ENCODE peak calls at places on chromosomes 16 and 17, in eight cellular contexts. A, X, Q, I, W, R, H and N are unnamed samples.

GRCh38 chr16:12201863-12202262 is 225.3 kb downstream of the SNX29 start:
- DNase-seq in W (no peak), Q (no peak), R (no peak), H (no peak), I (no peak), A (no peak), X (no peak), N (no peak)

GRCh38 chr17:63700528-63701441 is 860 bp upstream of the LIMD2 start:
- DNase-seq in W (no peak), I (peak; percentile 27), R (peak; percentile 93), Q (peak; percentile 37), H (no peak), X (no peak), A (no peak), N (no peak)

GRCh38 chr16:49027420-49027819 is 254.2 kb downstream of the CBLN1 start:
- DNase-seq in X (no peak), H (no peak), W (no peak), R (no peak), Q (no peak), A (no peak), I (no peak), N (no peak)

GRCh38 chr16:9154576-9155410 is 63.3 kb downstream of the HAPSTR1 start:
- DNase-seq in W (no peak), Q (no peak), H (no peak), R (no peak), X (no peak), A (no peak), I (no peak), N (no peak)

GRCh38 chr17:73984981-73985380 is 218.5 kb upstream of the RPL38 start:
- DNase-seq in A (no peak), R (no peak), W (no peak), H (no peak), X (no peak), I (no peak), Q (no peak), N (no peak)

GRCh38 chr16:53159781-53160436 is 105.1 kb downstream of the CHD9 start:
- DNase-seq in R (no peak), H (no peak), I (no peak), A (peak; percentile 60), W (no peak), Q (no peak), X (peak; percentile 26), N (no peak)

GRCh38 chr17:76236603-76237002 is 3.7 kb downstream of the RNF157 start:
- DNase-seq in W (no peak), Q (no peak), R (no peak), A (no peak), I (no peak), H (no peak), X (no peak), N (no peak)

GRCh38 chr16:13307255-13307654 is 405.9 kb downstream of the SHISA9 start:
- DNase-seq in R (no peak), H (no peak), X (no peak), Q (no peak), I (no peak), A (no peak), W (no peak), N (peak; percentile 44)

GRCh38 chr17:79036609-79037008 is 12.6 kb downstream of the C1QTNF1 start:
- DNase-seq in A (no peak), X (no peak), W (no peak), I (no peak), H (no peak), Q (no peak), R (no peak), N (no peak)

GRCh38 chr16:66900721-66901441 is 17.8 kb downstream of the CDH16 start:
- DNase-seq in A (no peak), I (no peak), Q (peak; percentile 57), X (no peak), R (no peak), H (no peak), W (no peak), N (no peak)

GRCh38 chr17:82775033-82775823 is 23.4 kb downstream of the TBCD start:
- DNase-seq in R (peak; percentile 87), A (peak; percentile 51), Q (peak; percentile 76), H (peak; percentile 70), W (no peak), I (peak; percentile 83), X (peak; percentile 24), N (no peak)

GRCh38 chr16:66420396-66420795 is 6.7 kb upstream of the BEAN1 start:
- DNase-seq in R (no peak), X (no peak), Q (no peak), I (no peak), W (no peak), H (no peak), A (no peak), N (no peak)

GRCh38 chr16:381788-382717 is at the start of gene PGAP6:
- DNase-seq in H (peak; percentile 67), I (peak; percentile 79), R (peak; percentile 93), A (no peak), W (no peak), X (no peak), Q (peak; percentile 76), N (no peak)

GRCh38 chr17:66200685-66201092 is 8.8 kb upstream of the CEP112 start:
- DNase-seq in I (peak; percentile 59), W (no peak), R (no peak), Q (peak; percentile 59), A (peak; percentile 87), X (peak; percentile 89), H (peak; percentile 48), N (peak; percentile 84)

GRCh38 chr17:63399316-63399715 is 46.8 kb downstream of the CYB561 start:
- DNase-seq in I (no peak), H (no peak), R (no peak), W (no peak), Q (no peak), A (no peak), X (no peak), N (no peak)

GRCh38 chr16:27344707-27345106 is 30.9 kb downstream of the IL4R start:
- DNase-seq in R (no peak), I (no peak), X (no peak), Q (no peak), W (no peak), H (no peak), A (no peak), N (no peak)

GRCh38 chr17:17183744-17184143 is 22.4 kb downstream of the PLD6 start:
- DNase-seq in I (no peak), X (no peak), W (no peak), H (no peak), Q (no peak), R (no peak), A (no peak), N (no peak)
- H3K36me3 ChIP-seq in I (peaks cover 86% of the 10 kb centered on the region), X (peaks cover 15% of the 10 kb centered on the region), W (no peaks in the 10 kb centered on the region), H (no peaks in the 10 kb centered on the region), Q (no peaks in the 10 kb centered on the region), R (peaks cover 64% of the 10 kb centered on the region), A (peaks cover 36% of the 10 kb centered on the region), N (peaks cover 11% of the 10 kb centered on the region)

GRCh38 chr16:3728424-3729160 is 11.3 kb upstream of the TRAP1 start:
- DNase-seq in X (no peak), H (no peak), A (no peak), Q (no peak), R (peak; percentile 59), W (no peak), I (no peak), N (no peak)

GRCh38 chr16:3732171-3732570 is 14.8 kb upstream of the TRAP1 start:
- DNase-seq in R (peak; percentile 24), X (no peak), W (no peak), Q (no peak), H (no peak), A (no peak), I (no peak), N (no peak)

GRCh38 chr16:3730161-3731125 is 13.1 kb upstream of the TRAP1 start:
- DNase-seq in X (no peak), I (no peak), W (no peak), A (no peak), Q (no peak), H (no peak), R (peak; percentile 43), N (no peak)

GRCh38 chr16:3729161-3730112 is 12.1 kb upstream of the TRAP1 start:
- DNase-seq in W (no peak), A (no peak), I (no peak), R (peak; percentile 57), H (no peak), X (no peak), Q (no peak), N (no peak)

GRCh38 chr16:3731126-3731935 is 14.0 kb upstream of the TRAP1 start:
- DNase-seq in W (no peak), I (no peak), Q (no peak), R (peak; percentile 63), H (no peak), X (no peak), A (no peak), N (no peak)
- TF ChIP-seq POLR2AphosphoS5 in W (no peak), I (no peak), Q (no peak), R (peak; percentile 72), H (no peak), X (no peak), A (no peak), N (no peak)

GRCh38 chr16:50316848-50317630 is 50.7 kb downstream of the ADCY7 start:
- DNase-seq in Q (no peak), H (no peak), X (no peak), R (peak; percentile 47), W (no peak), I (no peak), A (no peak), N (no peak)
- H3K36me3 ChIP-seq in Q (no peaks in the 10 kb centered on the region), H (peaks cover 8% of the 10 kb centered on the region), X (peaks cover 42% of the 10 kb centered on the region), R (peaks cover 100% of the 10 kb centered on the region), W (no peaks in the 10 kb centered on the region), I (peaks cover 100% of the 10 kb centered on the region), A (peaks cover 64% of the 10 kb centered on the region), N (peaks cover 25% of the 10 kb centered on the region)

DNA sequence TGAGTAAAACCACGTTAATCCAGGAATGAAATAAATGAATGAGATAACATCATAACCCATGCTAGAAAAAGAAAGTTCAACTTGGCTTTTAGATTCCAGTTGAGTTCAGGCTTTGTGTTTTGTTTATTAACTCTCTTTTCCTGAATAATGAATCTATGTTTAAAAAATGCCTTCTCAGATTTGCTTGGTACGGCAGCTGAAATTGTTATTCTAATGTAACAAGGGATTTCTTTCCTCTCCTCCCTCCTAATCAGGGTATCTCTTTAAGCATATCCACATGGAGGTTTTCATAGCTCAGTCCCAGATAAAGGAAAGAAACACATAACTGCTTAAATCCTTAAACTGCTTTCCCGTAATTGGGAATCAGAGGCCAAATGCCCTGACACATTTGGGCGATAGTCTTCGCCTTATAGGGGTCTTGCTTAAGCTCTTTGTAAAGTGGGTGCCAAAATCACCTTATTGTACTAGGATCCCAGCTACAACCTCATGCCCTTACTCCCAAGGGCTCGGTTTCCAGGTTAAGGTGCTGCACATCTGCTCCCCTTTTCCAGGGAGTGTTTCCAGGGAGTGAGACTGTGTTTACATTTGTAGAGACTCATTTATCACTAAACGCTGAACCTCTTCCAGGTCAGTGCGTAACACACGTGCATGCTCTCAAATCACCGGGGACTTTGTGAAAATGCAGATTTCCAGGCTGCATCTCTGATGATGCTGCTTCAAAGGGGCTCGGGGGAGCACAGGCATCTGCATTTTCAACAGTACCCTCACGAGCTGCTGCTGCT is 142.8 kb upstream of the FOXF1 start:
- DNase-seq in X (no peak), Q (no peak), I (no peak), A (no peak), W (no peak), R (no peak), H (no peak), N (no peak)
- TF ChIP-seq POLR2AphosphoS5 in X (no peak), Q (no peak), I (no peak), A (no peak), W (no peak), R (no peak), H (no peak), N (no peak)